ENCODE peak calls at places on chromosomes 3 and 15, in four cellular contexts. N is activated naive CD4-positive, alpha-beta T cell treated with anti-CD3 and anti-CD28 coated beads for 36 hours; Q is renal cortical epithelial cell; O is stimulated activated CD8-positive, alpha-beta memory T cell treated with anti-CD3 and anti-CD28 coated beads, Interleukin-2, amount 100 ng/mL, for 1 hour. H is an unnamed sample.

GRCh38 chr3:27971600-27971999 is 249.5 kb upstream of the EOMES start:
- DNase-seq in N (no peak), Q (no peak), O (no peak), H (no peak)

GRCh38 chr15:76196286-76196948 is 114.9 kb downstream of the ETFA start:
- DNase-seq in N (no peak), Q (peak), O (no peak), H (no peak)

GRCh38 chr3:105166893-105167292 is 199.8 kb upstream of the ALCAM start:
- DNase-seq in N (no peak), Q (no peak), O (no peak), H (no peak)

GRCh38 chr3:123067689-123068226 is 933 bp downstream of the PDIA5 start:
- DNase-seq in N (peak), Q (no peak), O (no peak), H (no peak)

GRCh38 chr3:169886671-169887070 is 16.9 kb upstream of the LRRC31 start:
- DNase-seq in N (no peak), Q (peak), O (no peak), H (no peak)

GRCh38 chr15:56244811-56245576 is 1.3 kb upstream of the RFX7 start:
- DNase-seq in N (peak), Q (no peak), O (no peak), H (no peak)

GRCh38 chr3:188240189-188240981 is 86.4 kb downstream of the LPP start:
- DNase-seq in N (no peak), Q (no peak), O (no peak), H (no peak)

GRCh38 chr15:29888651-29889050 is 66.4 kb upstream of the TJP1 start:
- DNase-seq in N (no peak), Q (peak), O (no peak), H (no peak)

GRCh38 chr3:127604546-127605165 is 6.4 kb downstream of the MCM2 start:
- DNase-seq in N (no peak), Q (no peak), O (no peak), H (no peak)

GRCh38 chr3:14274537-14274936 is 95.9 kb downstream of the LSM3 start:
- DNase-seq in N (no peak), Q (no peak), O (no peak), H (no peak)

GRCh38 chr3:72818092-72818721 is 30.0 kb downstream of the SHQ1 start:
- DNase-seq in N (peak), Q (peak), O (no peak), H (no peak)

GRCh38 chr15:27865926-27866325 is 233.2 kb downstream of the OCA2 start:
- DNase-seq in N (no peak), Q (no peak), O (no peak), H (no peak)

GRCh38 chr3:114700637-114701234 is 406.9 kb downstream of the TIGIT start:
- DNase-seq in N (no peak), Q (no peak), O (no peak), H (no peak)

GRCh38 chr15:58587481-58587880 is 155.7 kb downstream of the LIPC start:
- DNase-seq in N (no peak), Q (no peak), O (no peak), H (no peak)

GRCh38 chr3:136070953-136071949 is 105.7 kb downstream of the PPP2R3A start:
- DNase-seq in N (no peak), Q (peak), O (no peak), H (no peak)

GRCh38 chr15:90035095-90035834 is 34.1 kb downstream of the ZNF710 start:
- DNase-seq in N (no peak), Q (no peak), O (no peak), H (no peak)

GRCh38 chr3:23819599-23820360 is 14.0 kb downstream of the UBE2E1 start:
- DNase-seq in N (no peak), Q (peak), O (no peak), H (no peak)

GRCh38 chr15:58401276-58401675 is 30.5 kb upstream of the LIPC start:
- DNase-seq in N (no peak), Q (no peak), O (no peak), H (no peak)

GRCh38 chr15:80251505-80252280 is at the start of gene CTXND1:
- DNase-seq in N (no peak), Q (no peak), O (no peak), H (no peak)

GRCh38 chr3:30628188-30628930 is 22.0 kb downstream of the TGFBR2 start:
- DNase-seq in N (peak), Q (peak), O (no peak), H (no peak)

H was measured in esophagus squamous epithelium.